ENCODE peak calls at places on chromosomes 1 and 21, in four cellular contexts. S is body of pancreas, R is AG10803, K is cardiac fibroblast. W is an unnamed sample.

GRCh38 chr21:43305336-43305665 is 121.6 kb downstream of the SIK1 start:
- DNase-seq in R (no peak), S (no peak), K (no peak), W (no peak)

GRCh38 chr1:7869136-7869905 is 16.5 kb upstream of the UTS2 start:
- DNase-seq in S (no peak), R (no peak), K (no peak), W (no peak)

GRCh38 chr1:232291258-232291657 is 338.7 kb downstream of the SIPA1L2 start:
- DNase-seq in R (no peak), K (peak; percentile 12), S (no peak), W (no peak)

GRCh38 chr1:164591858-164592257 is 32.9 kb downstream of the PBX1 start:
- DNase-seq in K (peak; percentile 47), R (peak; percentile 66), S (no peak), W (no peak)

GRCh38 chr1:87683557-87683956 is 354.9 kb downstream of the LMO4 start:
- DNase-seq in S (no peak), R (no peak), K (no peak), W (no peak)

GRCh38 chr1:147238053-147238902 is 4.2 kb upstream of the CHD1L start:
- DNase-seq in K (no peak), S (no peak), R (no peak), W (no peak)

GRCh38 chr1:90936731-90937130 is 85.1 kb downstream of the ZNF644 start:
- DNase-seq in S (no peak), K (no peak), R (peak; percentile 24), W (no peak)

GRCh38 chr1:152946248-152946647 is 758 bp upstream of the SPRR5 start:
- DNase-seq in K (no peak), R (no peak), S (no peak), W (no peak)

GRCh38 chr1:84301759-84302380 is 362 bp downstream of the SAMD13 start:
- DNase-seq in K (peak; percentile 2), S (no peak), R (no peak), W (no peak)

GRCh38 chr1:84299536-84300260 is 1.8 kb upstream of the SAMD13 start:
- DNase-seq in R (no peak), K (peak; percentile 9), S (no peak), W (no peak)

GRCh38 chr1:84303154-84303830 is 1.8 kb downstream of the SAMD13 start:
- DNase-seq in R (no peak), S (no peak), K (peak; percentile 3), W (no peak)

GRCh38 chr1:84300501-84300900 is 1.0 kb upstream of the SAMD13 start:
- DNase-seq in R (no peak), K (no peak), S (no peak), W (no peak)

GRCh38 chr1:84300991-84301758 is at the start of gene SAMD13:
- DNase-seq in S (peak; percentile 87), R (peak; percentile 45), K (peak; percentile 82), W (peak; percentile 25)
- H3K4me3 ChIP-seq in S (no peak within 1 kb of the TSS), R (peak within 1 kb of the TSS; percentile 26), K (no peak within 1 kb of the TSS), W (peak within 1 kb of the TSS; percentile 37)

DNA sequence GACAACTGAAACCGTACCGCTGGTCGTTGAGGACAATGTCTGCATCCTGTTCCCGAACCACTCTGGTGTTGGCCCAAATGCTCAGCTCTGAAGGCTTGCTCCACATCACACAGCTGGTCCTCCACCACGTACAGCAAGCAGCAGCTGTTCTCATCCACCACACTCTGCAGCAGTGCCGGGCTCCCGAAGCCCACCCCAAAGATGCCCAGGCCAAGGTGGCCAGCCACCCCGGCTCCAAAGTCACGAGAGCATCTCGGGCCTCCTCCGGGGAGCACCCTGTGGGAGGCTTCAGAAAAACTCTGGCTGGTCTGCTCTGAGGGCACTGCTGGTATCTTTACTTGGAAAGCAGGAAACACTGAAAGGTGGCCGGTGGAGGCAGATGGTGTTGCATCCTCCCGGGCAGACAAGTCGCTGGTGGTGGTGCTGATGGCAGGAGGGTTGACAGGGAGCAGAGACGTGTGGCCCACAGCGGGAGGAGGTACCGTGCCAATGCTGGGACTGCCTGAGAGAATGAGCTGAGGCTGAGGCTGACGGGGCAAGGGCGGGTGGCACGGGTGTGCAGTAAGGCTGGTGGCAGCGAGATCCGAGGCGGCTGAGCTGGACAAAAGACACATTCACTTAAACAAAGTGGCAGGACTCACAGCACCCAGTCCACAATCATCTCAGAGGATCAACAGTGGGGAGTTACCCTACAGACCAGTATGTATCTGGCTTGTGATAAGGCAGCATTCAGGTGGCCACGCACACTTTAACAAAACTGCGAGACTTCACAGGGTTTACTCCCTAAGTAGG is 6.5 kb upstream of the CCDC27 start:
- DNase-seq in S (no peak), R (no peak), K (no peak), W (no peak)
- H3K4me3 ChIP-seq in S (no peak overlapping the region), R (no peak overlapping the region), K (no peak overlapping the region), W (no peak overlapping the region)

DNA sequence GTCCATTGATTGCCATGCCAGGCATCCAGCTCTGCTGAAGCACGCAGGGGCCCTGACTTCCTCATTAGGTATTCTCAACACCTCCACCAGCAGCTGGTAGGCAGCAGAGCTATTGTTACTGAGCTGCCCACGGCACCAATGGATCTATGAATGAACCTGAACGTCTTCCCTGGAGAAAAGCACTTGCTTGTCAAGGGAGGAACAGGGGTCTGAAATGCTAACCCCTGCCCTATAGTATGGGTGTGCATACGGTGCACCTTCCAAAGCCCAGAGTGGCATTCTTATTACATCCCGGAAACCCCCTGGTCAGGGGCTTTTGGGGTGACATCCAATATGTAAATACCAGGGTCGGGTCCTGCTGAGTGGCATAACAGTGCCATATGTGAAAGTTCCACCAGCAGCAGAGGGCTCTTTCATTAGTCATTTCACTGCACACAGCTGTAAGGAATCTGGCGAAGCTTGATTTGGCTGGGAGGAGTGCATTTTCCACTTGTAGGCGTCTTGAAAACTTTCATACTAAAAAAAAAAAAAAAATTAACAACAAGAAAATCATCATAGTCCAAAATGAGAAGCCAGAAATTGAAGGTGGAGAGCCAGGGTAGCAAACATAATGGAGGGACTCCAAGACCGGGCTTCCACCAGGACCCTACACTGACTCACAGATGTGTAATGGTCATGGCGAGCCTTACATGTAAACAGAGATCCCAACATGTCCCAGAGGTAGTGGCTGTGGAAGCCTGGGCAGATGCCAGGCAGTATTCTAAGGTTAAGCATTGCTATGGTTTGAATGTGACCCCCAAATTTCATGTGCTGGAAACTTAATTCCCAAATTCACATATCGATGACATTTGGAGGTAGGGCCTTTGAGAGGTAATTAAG is 58.8 kb upstream of the PRDX6 start:
- DNase-seq in K (no peak), S (no peak), R (peak; percentile 68), W (no peak)
- H3K4me3 ChIP-seq in K (no peak overlapping the region), S (no peak overlapping the region), R (no peak overlapping the region), W (no peak overlapping the region)

GRCh38 chr1:89525169-89525855 is 683 bp downstream of the LRRC8B start:
- DNase-seq in R (no peak), K (no peak), S (no peak), W (no peak)

GRCh38 chr1:89527750-89528381 is 3.2 kb downstream of the LRRC8B start:
- DNase-seq in S (no peak), K (no peak), R (no peak), W (no peak)

GRCh38 chr1:89529196-89529595 is 4.6 kb downstream of the LRRC8B start:
- DNase-seq in K (no peak), S (no peak), R (no peak), W (no peak)

GRCh38 chr1:89528382-89528780 is 3.8 kb downstream of the LRRC8B start:
- DNase-seq in K (no peak), S (no peak), R (no peak), W (no peak)

GRCh38 chr1:89527256-89527655 is 2.6 kb downstream of the LRRC8B start:
- DNase-seq in K (no peak), R (no peak), S (no peak), W (no peak)
- H3K4me3 ChIP-seq in K (no peak overlapping the region), R (no peak overlapping the region), S (no peak overlapping the region), W (no peak overlapping the region)

DNA sequence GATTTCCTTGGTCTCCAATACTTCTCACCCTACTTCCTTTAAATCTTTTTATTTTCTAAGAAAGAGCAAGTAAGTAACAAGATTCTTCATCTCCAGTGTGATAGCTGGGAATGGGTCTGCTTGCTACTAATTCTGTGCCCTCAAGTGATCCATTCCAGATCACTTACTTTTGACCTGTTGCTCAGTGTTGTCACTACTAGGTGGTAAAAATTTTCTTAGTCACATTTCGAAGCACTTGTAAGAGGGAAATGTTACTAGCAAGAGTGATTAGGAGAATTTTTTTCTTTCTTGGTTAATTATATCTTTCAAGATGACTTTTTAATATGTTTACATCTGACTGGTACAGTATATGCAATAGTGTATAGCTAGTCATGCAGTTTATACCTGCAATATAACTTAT is 2.2 kb downstream of the UBAP2L start:
- DNase-seq in S (no peak), K (no peak), R (no peak), W (no peak)
- H3K4me3 ChIP-seq in S (no peak overlapping the region), K (no peak overlapping the region), R (no peak overlapping the region), W (no peak overlapping the region)

GRCh38 chr1:110498270-110498669 is 20.7 kb downstream of the KCNA10 start:
- DNase-seq in S (no peak), K (no peak), R (no peak), W (no peak)
- H3K4me3 ChIP-seq in S (no peak overlapping the region), K (no peak overlapping the region), R (no peak overlapping the region), W (no peak overlapping the region)

GRCh38 chr1:178504286-178504685 is 7.5 kb upstream of the CLEC20A start:
- DNase-seq in S (no peak), R (no peak), K (no peak), W (no peak)
- H3K4me3 ChIP-seq in S (no peak overlapping the region), R (no peak overlapping the region), K (no peak overlapping the region), W (no peak overlapping the region)

GRCh38 chr1:243917863-243918565 is 68.0 kb upstream of the AKT3 start:
- DNase-seq in S (no peak), K (peak; percentile 58), R (peak; percentile 22), W (no peak)

GRCh38 chr1:243921113-243921512 is 71.1 kb upstream of the AKT3 start:
- DNase-seq in S (no peak), K (no peak), R (no peak), W (no peak)

GRCh38 chr1:243912347-243912746 is 62.3 kb upstream of the AKT3 start:
- DNase-seq in R (no peak), S (no peak), K (no peak), W (no peak)

GRCh38 chr1:243916160-243916559 is 66.1 kb upstream of the AKT3 start:
- DNase-seq in K (peak; percentile 26), S (no peak), R (no peak), W (no peak)

DNA sequence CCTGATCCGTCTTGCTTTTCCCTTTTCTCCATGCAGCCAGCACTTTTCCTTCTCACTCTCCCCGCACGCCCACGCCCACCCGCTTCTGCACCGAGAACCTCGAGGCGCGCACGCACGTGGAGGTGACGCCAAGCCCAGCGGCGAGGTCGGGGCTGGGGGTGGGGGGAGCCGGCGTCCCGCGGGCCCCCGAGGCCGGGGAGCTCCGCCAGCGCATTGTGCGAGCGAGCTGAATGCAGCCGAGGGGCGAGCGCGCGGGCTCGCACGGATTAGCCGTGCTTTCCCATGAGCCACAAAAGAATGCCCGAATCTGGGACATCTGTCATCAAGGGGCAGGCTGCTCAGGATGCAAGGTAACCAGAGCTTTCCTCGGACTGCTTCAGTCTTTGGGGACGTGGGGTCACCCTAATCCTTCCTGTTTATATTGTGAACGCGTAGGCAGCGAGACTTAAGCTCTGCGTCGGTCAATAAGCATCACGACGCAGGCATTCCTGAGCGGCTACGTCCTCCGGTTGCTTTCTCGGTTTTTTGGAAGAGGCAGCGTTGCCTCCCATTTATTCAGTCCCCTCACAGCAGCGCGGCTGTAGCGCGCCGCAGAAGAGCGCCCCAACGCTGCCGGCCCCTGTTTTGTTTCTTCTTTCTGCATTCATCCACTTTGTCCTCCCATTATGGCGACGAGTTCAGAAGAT is 67.3 kb upstream of the AKT3 start:
- DNase-seq in R (peak; percentile 76), K (peak; percentile 91), S (peak; percentile 37), W (peak; percentile 37)
- H3K4me3 ChIP-seq in R (peak overlapping the region; percentile 72), K (peak overlapping the region; percentile 58), S (no peak overlapping the region), W (peak overlapping the region; percentile 54)

GRCh38 chr1:168227620-168228019 is 1.8 kb downstream of the SFT2D2 start:
- DNase-seq in K (peak; percentile 51), S (no peak), R (peak; percentile 22), W (no peak)
- H3K4me3 ChIP-seq in K (peak overlapping the region; percentile 14), S (no peak overlapping the region), R (peak overlapping the region; percentile 87), W (no peak overlapping the region)